ENCODE peak calls at places on chromosomes 3 and 15, in nine cellular contexts. Q, D, N, W, F, L, C, J and M are unnamed samples.
A peak's percentile ranks its signal among the peaks of the same experiment; 100 is the strongest.

GRCh38 chr15:89088605-89089315 is 504 bp downstream of the ABHD2 start:
- DNase-seq in Q (peak; percentile 14), D (peak; percentile 47), N (no peak), W (no peak), F (no peak), L (no peak), C (no peak), J (no peak), M (no peak)

GRCh38 chr3:29186131-29186599 is 94.7 kb upstream of the RBMS3 start:
- DNase-seq in Q (no peak), D (no peak), N (peak; percentile 82), W (no peak), F (no peak), L (no peak), C (peak; percentile 88), J (no peak), M (peak; percentile 68)

GRCh38 chr3:71461098-71461497 is 122.4 kb downstream of the FOXP1 start:
- DNase-seq in Q (no peak), D (no peak), N (no peak), W (no peak), F (no peak), L (no peak), C (no peak), J (no peak), M (no peak)

GRCh38 chr3:38960953-38961622 is 90.7 kb downstream of the SCN11A start:
- DNase-seq in Q (peak; percentile 21), D (peak; percentile 55), N (peak; percentile 57), W (peak; percentile 55), F (peak; percentile 45), L (peak; percentile 72), C (peak; percentile 58), J (no peak), M (no peak)

GRCh38 chr3:124584552-124585391 is 145.5 kb upstream of the UMPS start:
- DNase-seq in Q (peak; percentile 73), D (peak; percentile 90), N (peak; percentile 34), W (peak; percentile 48), F (peak; percentile 35), L (peak; percentile 91), C (peak; percentile 21), J (peak; percentile 41), M (no peak)

GRCh38 chr3:170076715-170077238 is 39.0 kb downstream of the GPR160 start:
- DNase-seq in Q (no peak), D (no peak), N (peak; percentile 38), W (no peak), F (no peak), L (no peak), C (peak; percentile 29), J (no peak), M (peak; percentile 12)

GRCh38 chr3:129665024-129665768 is 58.7 kb upstream of the PLXND1 start:
- DNase-seq in Q (no peak), D (no peak), N (peak; percentile 19), W (no peak), F (no peak), L (no peak), C (peak; percentile 42), J (no peak), M (no peak)

GRCh38 chr15:60917469-60918130 is 311.5 kb downstream of the RORA start:
- DNase-seq in Q (no peak), D (no peak), N (peak; percentile 53), W (no peak), F (no peak), L (no peak), C (peak; percentile 58), J (no peak), M (peak; percentile 43)

GRCh38 chr3:185069023-185069422 is 83.8 kb downstream of the C3orf70 start:
- DNase-seq in Q (no peak), D (no peak), N (no peak), W (no peak), F (no peak), L (no peak), C (no peak), J (no peak), M (no peak)

GRCh38 chr3:185071401-185071800 is 81.5 kb downstream of the C3orf70 start:
- DNase-seq in Q (no peak), D (no peak), N (no peak), W (no peak), F (no peak), L (no peak), C (no peak), J (no peak), M (no peak)

GRCh38 chr3:185069583-185070030 is 83.3 kb downstream of the C3orf70 start:
- DNase-seq in Q (peak; percentile 39), D (peak; percentile 80), N (no peak), W (no peak), F (no peak), L (no peak), C (no peak), J (no peak), M (no peak)

GRCh38 chr3:185067173-185067572 is 85.7 kb downstream of the C3orf70 start:
- DNase-seq in Q (no peak), D (no peak), N (no peak), W (no peak), F (no peak), L (no peak), C (no peak), J (no peak), M (no peak)

DNA sequence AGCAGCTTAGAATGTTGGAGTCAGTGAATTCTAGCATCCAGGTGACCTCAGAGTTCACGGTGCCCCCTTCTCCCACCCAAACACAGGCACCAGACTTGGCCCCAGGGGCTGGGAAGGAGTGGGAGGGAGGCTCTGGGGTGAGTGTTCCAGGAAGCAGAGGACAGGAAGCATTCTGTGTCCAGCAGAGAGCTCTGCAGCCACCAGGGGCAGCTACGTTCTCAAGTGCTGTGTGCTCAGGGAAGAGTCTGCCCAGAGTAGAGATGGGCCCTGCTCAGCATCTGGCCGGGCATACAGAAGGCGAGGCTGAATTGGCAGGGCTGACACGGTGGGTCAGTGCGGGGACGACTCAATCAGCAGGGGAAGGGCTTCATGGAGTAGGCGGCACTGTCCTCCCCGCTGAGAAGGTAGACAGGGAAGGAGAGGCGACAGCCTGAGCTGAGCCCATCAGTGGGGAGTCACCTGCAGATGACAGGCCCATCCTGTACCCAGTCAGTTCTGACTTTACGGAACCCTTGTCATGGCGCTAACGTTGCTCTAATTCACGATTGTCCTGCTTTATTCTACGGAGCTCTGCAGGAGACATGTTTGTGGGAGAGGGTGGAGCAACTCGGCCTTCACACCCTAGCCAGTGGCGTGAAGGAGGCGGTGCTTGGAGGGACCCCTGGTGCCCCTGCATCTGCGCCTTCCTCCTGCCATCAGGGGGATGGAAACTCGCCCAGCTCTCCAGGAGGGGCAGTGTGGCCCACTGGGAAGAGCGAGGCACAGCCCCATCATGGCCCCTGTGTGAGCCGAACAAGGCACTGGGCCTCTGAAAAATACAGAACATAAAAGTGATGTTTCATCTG is 82.1 kb downstream of the C3orf70 start:
- DNase-seq in Q (no peak), D (peak; percentile 64), N (peak; percentile 22), W (no peak), F (no peak), L (peak; percentile 11), C (peak; percentile 46), J (no peak), M (no peak)
- TF ChIP-seq CTCF in Q (peak; percentile 45), D (peak; percentile 48), N (peak; percentile 65), W (no peak), F (no peak), L (no peak), C (peak; percentile 53), J (no peak), M (peak; percentile 51)

GRCh38 chr3:57226156-57226555 is 1.4 kb upstream of the APPL1 start:
- DNase-seq in Q (no peak), D (no peak), N (no peak), W (no peak), F (no peak), L (no peak), C (no peak), J (no peak), M (no peak)

GRCh38 chr3:57227204-57227929 is at the start of gene APPL1:
- DNase-seq in Q (peak; percentile 96), D (peak; percentile 98), N (peak; percentile 92), W (peak; percentile 99), F (peak; percentile 99), L (peak; percentile 85), C (peak; percentile 88), J (peak; percentile 89), M (peak; percentile 75)

GRCh38 chr3:57224856-57225255 is 2.7 kb upstream of the APPL1 start:
- DNase-seq in Q (no peak), D (no peak), N (peak; percentile 3), W (no peak), F (no peak), L (no peak), C (peak; percentile 1), J (no peak), M (no peak)

GRCh38 chr3:57221883-57222282 is 5.6 kb upstream of the APPL1 start:
- DNase-seq in Q (no peak), D (peak; percentile 36), N (peak; percentile 62), W (no peak), F (no peak), L (no peak), C (peak; percentile 58), J (no peak), M (no peak)
- TF ChIP-seq CTCF in Q (peak; percentile 35), D (peak; percentile 56), N (peak; percentile 6), W (peak; percentile 7), F (no peak), L (peak; percentile 47), C (peak; percentile 48), J (no peak), M (peak; percentile 16)

GRCh38 chr15:36843822-36844221 is 256.5 kb downstream of the MEIS2 start:
- DNase-seq in Q (no peak), D (no peak), N (no peak), W (no peak), F (no peak), L (no peak), C (no peak), J (no peak), M (no peak)

GRCh38 chr15:36841154-36841553 is 259.2 kb downstream of the MEIS2 start:
- DNase-seq in Q (no peak), D (no peak), N (no peak), W (no peak), F (no peak), L (no peak), C (no peak), J (no peak), M (no peak)

GRCh38 chr15:36845270-36845669 is 255.1 kb downstream of the MEIS2 start:
- DNase-seq in Q (no peak), D (no peak), N (no peak), W (no peak), F (no peak), L (no peak), C (no peak), J (no peak), M (no peak)

DNA sequence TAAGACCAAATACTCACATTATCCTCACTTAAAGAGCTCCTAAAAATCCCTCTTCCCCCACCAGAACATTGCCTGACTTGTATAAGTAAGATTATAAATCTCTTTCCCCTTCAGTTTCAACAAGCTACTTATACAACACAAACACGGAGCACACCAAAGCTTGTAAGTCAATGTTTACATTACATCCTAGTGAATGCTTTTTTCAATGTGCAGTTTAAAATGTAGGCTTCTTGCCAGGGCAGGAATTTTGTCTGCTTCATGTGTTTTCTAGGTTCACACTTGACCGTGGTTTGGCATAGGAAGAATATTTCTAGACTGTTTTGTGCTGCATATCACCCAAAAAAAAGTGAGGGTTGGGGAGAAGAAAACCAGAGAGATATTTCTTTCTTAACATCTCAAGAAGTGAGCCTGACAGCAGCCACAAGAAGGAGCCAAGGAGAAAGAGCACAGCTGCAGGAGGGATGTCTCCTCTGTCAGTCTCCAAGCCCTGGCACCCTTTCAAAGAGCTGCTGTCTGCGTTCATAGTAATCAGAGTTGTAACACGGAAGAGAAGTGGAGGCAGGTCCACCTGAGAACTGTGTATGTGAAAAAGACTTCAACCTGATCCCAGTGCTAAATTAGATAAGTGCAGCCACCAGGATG is 255.8 kb downstream of the MEIS2 start:
- DNase-seq in Q (no peak), D (peak; percentile 20), N (peak; percentile 26), W (no peak), F (no peak), L (no peak), C (peak; percentile 17), J (no peak), M (no peak)
- TF ChIP-seq CTCF in Q (no peak), D (peak; percentile 9), N (no peak), W (no peak), F (no peak), L (no peak), C (no peak), J (no peak), M (peak; percentile 7)

GRCh38 chr3:171330936-171331335 is 129.3 kb downstream of the TNIK start:
- DNase-seq in Q (no peak), D (no peak), N (no peak), W (no peak), F (no peak), L (no peak), C (no peak), J (no peak), M (no peak)

GRCh38 chr3:171326717-171327440 is 133.3 kb downstream of the TNIK start:
- DNase-seq in Q (no peak), D (no peak), N (no peak), W (no peak), F (no peak), L (no peak), C (no peak), J (no peak), M (no peak)

GRCh38 chr3:171327441-171328174 is 132.6 kb downstream of the TNIK start:
- DNase-seq in Q (no peak), D (no peak), N (no peak), W (no peak), F (no peak), L (no peak), C (no peak), J (no peak), M (no peak)

GRCh38 chr3:171329759-171330158 is 130.4 kb downstream of the TNIK start:
- DNase-seq in Q (no peak), D (no peak), N (no peak), W (no peak), F (no peak), L (no peak), C (no peak), J (no peak), M (no peak)

DNA sequence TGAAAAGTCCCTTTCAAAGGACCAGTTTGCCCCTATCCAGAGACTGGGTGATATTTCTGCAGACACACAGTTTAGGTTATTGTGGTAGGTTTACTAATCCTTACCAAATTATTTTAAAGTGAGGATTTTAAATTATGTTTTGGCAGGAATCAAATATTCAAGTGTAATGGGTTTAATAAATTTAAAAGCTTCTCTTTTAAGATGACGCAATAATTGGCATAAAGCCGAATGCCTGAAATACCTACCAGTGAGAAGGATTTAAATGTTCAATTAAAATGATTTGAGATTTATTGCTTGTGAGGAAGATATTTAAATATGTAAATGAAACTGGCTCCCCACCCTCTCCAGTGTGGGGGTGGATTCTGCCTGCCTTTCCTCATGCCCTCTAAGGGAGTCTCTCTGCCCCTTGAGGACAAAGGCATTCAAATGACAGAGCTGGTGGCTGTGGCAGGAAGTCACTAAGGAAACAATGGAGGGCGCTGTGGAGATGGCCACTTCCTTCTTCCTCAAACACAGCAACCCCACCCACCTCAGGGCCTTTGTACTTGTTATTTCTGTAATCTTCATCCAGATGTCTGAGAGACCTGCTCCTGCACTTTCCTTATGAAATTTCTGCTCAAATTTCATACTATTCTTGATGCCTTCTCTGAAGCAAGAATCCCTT is 131.7 kb downstream of the TNIK start:
- DNase-seq in Q (no peak), D (peak; percentile 26), N (peak; percentile 49), W (no peak), F (no peak), L (no peak), C (peak; percentile 50), J (no peak), M (no peak)
- TF ChIP-seq CTCF in Q (no peak), D (peak; percentile 24), N (no peak), W (peak; percentile 3), F (peak; percentile 32), L (peak; percentile 15), C (no peak), J (no peak), M (peak; percentile 49)